ENCODE peak calls at places on chromosomes 12 and 14, in five cellular contexts. R is Peyer's patch, N is A549, Q is Panc1, D is lung. T is an unnamed sample.
A peak's percentile ranks its signal among the peaks of the same experiment; 100 is the strongest.

GRCh38 chr14:85076111-85076510 is 453.8 kb upstream of the FLRT2 start:
- DNase-seq in R (no peak), N (no peak), Q (no peak), D (no peak), T (no peak)

GRCh38 chr12:124529595-124530276 is 37.7 kb downstream of the NCOR2 start:
- DNase-seq in R (no peak), N (no peak), Q (no peak), D (no peak), T (no peak)

GRCh38 chr12:16016748-16017147 is 105.6 kb downstream of the DERA start:
- DNase-seq in R (no peak), N (no peak), Q (no peak), D (no peak), T (no peak)

GRCh38 chr12:25089738-25090137 is 105.2 kb downstream of the DNAI7 start:
- DNase-seq in R (no peak), N (no peak), Q (no peak), D (no peak), T (no peak)

GRCh38 chr12:63084501-63084900 is 66.5 kb downstream of the AVPR1A start:
- DNase-seq in R (no peak), N (no peak), Q (no peak), D (no peak), T (no peak)

GRCh38 chr14:56782701-56783100 is 27.6 kb downstream of the OTX2 start:
- DNase-seq in R (no peak), N (no peak), Q (no peak), D (no peak), T (no peak)

GRCh38 chr12:47844264-47845020 is 24.7 kb upstream of the HDAC7 start:
- DNase-seq in R (no peak), N (no peak), Q (no peak), D (peak; percentile 80), T (no peak)

GRCh38 chr12:4562034-4562657 is at the start of gene DYRK4:
- DNase-seq in R (no peak), N (no peak), Q (no peak), D (peak; percentile 68), T (no peak)

GRCh38 chr12:60194682-60195081 is 598.9 kb downstream of the SLC16A7 start:
- DNase-seq in R (no peak), N (no peak), Q (no peak), D (no peak), T (no peak)

GRCh38 chr12:54355104-54355815 is 9.0 kb downstream of the GPR84 start:
- DNase-seq in R (no peak), N (no peak), Q (no peak), D (no peak), T (no peak)

GRCh38 chr12:3216726-3217682 is 139.8 kb downstream of the TSPAN9 start:
- DNase-seq in R (no peak), N (no peak), Q (no peak), D (no peak), T (no peak)

GRCh38 chr12:93802293-93802692 is 125.1 kb downstream of the CRADD start:
- DNase-seq in R (no peak), N (no peak), Q (no peak), D (no peak), T (no peak)

GRCh38 chr12:59689776-59690175 is 93.9 kb downstream of the SLC16A7 start:
- DNase-seq in R (no peak), N (no peak), Q (no peak), D (no peak), T (no peak)

GRCh38 chr12:107610030-107610859 is 75.4 kb upstream of the PWP1 start:
- DNase-seq in R (no peak), N (peak; percentile 53), Q (no peak), D (no peak), T (no peak)

GRCh38 chr12:71321130-71321529 is 118.5 kb upstream of the LGR5 start:
- DNase-seq in R (no peak), N (no peak), Q (no peak), D (no peak), T (no peak)

GRCh38 chr12:78494911-78495310 is 369.7 kb upstream of the SYT1 start:
- DNase-seq in R (no peak), N (no peak), Q (no peak), D (no peak), T (no peak)

GRCh38 chr12:123388218-123388947 is 4.5 kb downstream of the KMT5A start:
- DNase-seq in R (peak; percentile 67), N (peak; percentile 68), Q (no peak), D (peak; percentile 76), T (peak; percentile 61)

GRCh38 chr12:127516467-127516866 is 750.5 kb upstream of the TMEM132C start:
- DNase-seq in R (no peak), N (no peak), Q (no peak), D (no peak), T (no peak)

GRCh38 chr12:44847888-44848770 is 28.0 kb downstream of the NELL2 start:
- DNase-seq in R (peak; percentile 74), N (no peak), Q (no peak), D (no peak), T (peak; percentile 46)

GRCh38 chr12:124213606-124214347 is 81.1 kb upstream of the RFLNA start:
- DNase-seq in R (no peak), N (no peak), Q (no peak), D (no peak), T (no peak)

GRCh38 chr14:91361236-91361811 is 56.3 kb downstream of the CCDC88C start:
- DNase-seq in R (no peak), N (no peak), Q (no peak), D (peak; percentile 82), T (no peak)

GRCh38 chr12:120439646-120440247 is 1.8 kb downstream of the COX6A1 start:
- DNase-seq in R (peak; percentile 74), N (peak; percentile 78), Q (no peak), D (peak; percentile 35), T (peak; percentile 78)

GRCh38 chr14:68711551-68712437 is 81.1 kb downstream of the ZFP36L1 start:
- DNase-seq in R (no peak), N (no peak), Q (no peak), D (no peak), T (no peak)
- H3K4me3 ChIP-seq in R (no peak overlapping the region), N (no peak overlapping the region), Q (no peak overlapping the region), D (no peak overlapping the region), T (no peak overlapping the region)

GRCh38 chr12:6370994-6371754 is 4.2 kb downstream of the SCNN1A start:
- DNase-seq in R (no peak), N (peak; percentile 99), Q (peak; percentile 66), D (peak; percentile 79), T (no peak)

GRCh38 chr12:6369916-6370575 is 5.3 kb downstream of the SCNN1A start:
- DNase-seq in R (no peak), N (peak; percentile 60), Q (no peak), D (no peak), T (no peak)

GRCh38 chr12:6368906-6369525 is 6.3 kb downstream of the SCNN1A start:
- DNase-seq in R (no peak), N (no peak), Q (no peak), D (no peak), T (no peak)

GRCh38 chr12:6372403-6373003 is 2.9 kb downstream of the SCNN1A start:
- DNase-seq in R (no peak), N (peak; percentile 94), Q (peak; percentile 71), D (peak; percentile 74), T (no peak)

GRCh38 chr12:6370576-6370935 is 4.8 kb downstream of the SCNN1A start:
- DNase-seq in R (no peak), N (no peak), Q (no peak), D (no peak), T (no peak)
- H3K4me1 ChIP-seq in R (no peaks in the 10 kb centered on the region), N (peaks cover 79% of the 10 kb centered on the region), Q (peaks cover 69% of the 10 kb centered on the region), D (no peaks in the 10 kb centered on the region), T (peaks cover 16% of the 10 kb centered on the region)

GRCh38 chr12:116454076-116454475 is 105.1 kb upstream of the MAP1LC3B2 start:
- DNase-seq in R (no peak), N (no peak), Q (no peak), D (no peak), T (no peak)
- H3K27ac ChIP-seq in R (no peak overlapping the region), N (peak overlapping the region; percentile 57), Q (peak overlapping the region; percentile 97), D (no peak overlapping the region), T (no peak overlapping the region)

DNA sequence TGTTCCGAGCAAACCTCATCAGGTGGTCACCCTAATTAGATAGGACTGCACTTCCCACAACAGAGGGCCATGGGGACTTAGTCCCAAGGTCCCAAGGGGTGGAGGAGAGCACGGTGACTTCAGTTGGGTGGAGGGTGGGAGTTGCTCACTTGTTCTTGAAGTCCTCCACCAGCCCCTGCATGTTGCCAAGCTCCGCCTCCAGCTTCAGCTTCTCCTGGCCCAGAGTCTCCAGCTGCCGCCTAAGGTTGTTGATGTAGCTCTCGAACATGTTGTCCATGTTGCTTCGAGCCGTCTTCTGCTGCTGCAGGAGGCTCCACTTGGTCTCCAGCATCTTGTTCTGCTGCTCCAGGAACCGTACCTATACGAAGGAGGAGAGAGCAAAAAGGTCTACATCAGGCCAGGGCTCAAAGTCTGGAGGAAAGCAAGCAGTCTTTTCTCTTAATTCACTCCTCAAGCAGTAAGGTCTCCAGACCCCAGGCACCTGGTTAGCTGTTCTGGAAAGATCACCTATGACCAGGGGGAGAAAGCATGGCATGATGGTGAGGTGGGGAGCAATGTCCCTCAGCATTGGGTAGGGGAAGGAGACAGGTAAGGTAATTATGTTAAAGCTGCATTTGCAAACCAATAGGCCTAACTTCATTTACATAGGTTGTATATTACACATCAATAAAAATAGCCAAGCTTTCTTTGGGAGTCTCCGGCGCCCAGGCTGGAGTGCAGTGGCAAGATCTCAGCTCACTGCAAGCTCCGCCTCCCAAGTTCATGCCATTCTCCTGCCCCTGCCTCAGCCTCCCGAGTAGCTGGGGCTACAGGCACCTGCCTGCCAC is 2.9 kb downstream of the KRT8 start:
- DNase-seq in R (no peak), N (no peak), Q (no peak), D (no peak), T (no peak)
- H3K4me3 ChIP-seq in R (peak overlapping the region; percentile 89), N (peak overlapping the region; percentile 87), Q (peak overlapping the region; percentile 87), D (no peak overlapping the region), T (no peak overlapping the region)

GRCh38 chr14:99667821-99668220 is 16.3 kb upstream of the CYP46A1 start:
- DNase-seq in R (no peak), N (no peak), Q (no peak), D (no peak), T (no peak)

GRCh38 chr14:99668998-99669314 is 15.1 kb upstream of the CYP46A1 start:
- DNase-seq in R (no peak), N (no peak), Q (no peak), D (no peak), T (no peak)

GRCh38 chr14:99668307-99668997 is 15.6 kb upstream of the CYP46A1 start:
- DNase-seq in R (no peak), N (no peak), Q (no peak), D (no peak), T (no peak)

GRCh38 chr14:99666533-99666932 is 17.6 kb upstream of the CYP46A1 start:
- DNase-seq in R (no peak), N (no peak), Q (no peak), D (no peak), T (no peak)

DNA sequence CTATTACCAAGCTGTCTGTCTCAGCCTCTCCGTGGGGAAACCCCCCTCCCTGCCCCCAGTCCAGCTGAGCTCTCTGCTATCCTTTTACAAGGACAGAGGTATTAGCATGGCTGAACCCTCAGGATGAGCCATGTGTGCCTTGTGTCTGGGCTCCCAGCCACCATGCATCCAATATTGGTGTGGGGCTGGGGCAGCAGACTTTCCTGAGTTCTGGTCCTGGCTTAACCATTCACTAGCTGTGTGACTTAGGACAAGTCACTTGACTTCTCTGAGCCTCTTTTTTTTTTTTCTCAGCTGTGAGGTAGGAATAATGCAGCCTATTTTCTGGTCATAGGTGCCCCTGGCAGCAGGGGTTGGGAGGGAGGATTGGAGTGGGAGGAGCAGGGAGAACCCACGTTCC is 17.1 kb upstream of the CYP46A1 start:
- DNase-seq in R (no peak), N (no peak), Q (no peak), D (no peak), T (no peak)
- H3K4me1 ChIP-seq in R (no peaks in the 10 kb centered on the region), N (peaks cover 14% of the 10 kb centered on the region), Q (no peaks in the 10 kb centered on the region), D (no peaks in the 10 kb centered on the region), T (no peaks in the 10 kb centered on the region)

GRCh38 chr14:103597623-103598372 is 31.2 kb upstream of the KLC1 start:
- DNase-seq in R (no peak), N (no peak), Q (no peak), D (no peak), T (no peak)
- H3K27ac ChIP-seq in R (no peak overlapping the region), N (no peak overlapping the region), Q (no peak overlapping the region), D (no peak overlapping the region), T (no peak overlapping the region)